ENCODE peak calls at places on chromosome 16, in five cellular contexts. N, Z, L, E and C are unnamed samples.

GRCh38 chr16:25108054-25108453 is 3.5 kb upstream of the LCMT1 start:
- DNase-seq in L (no peak), N (peak; percentile 57), Z (no peak), E (peak; percentile 54), C (peak; percentile 50)

GRCh38 chr16:17598968-17599367 is 128.2 kb upstream of the XYLT1 start:
- DNase-seq in N (no peak), E (no peak), Z (no peak), L (no peak), C (no peak)

GRCh38 chr16:16850274-16850673 is 471.3 kb downstream of the NPIPA7 start:
- DNase-seq in L (no peak), Z (no peak), E (no peak), N (no peak), C (no peak)

GRCh38 chr16:72878301-72879269 is 169.3 kb downstream of the ZFHX3 start:
- DNase-seq in N (no peak), L (peak; percentile 75), Z (no peak), E (peak; percentile 16), C (no peak)

GRCh38 chr16:82456683-82457082 is 170.1 kb upstream of the CDH13 start:
- DNase-seq in Z (peak; percentile 48), N (peak; percentile 72), E (peak; percentile 80), L (peak; percentile 36), C (peak; percentile 69)

GRCh38 chr16:71276589-71277334 is 12.4 kb downstream of the CMTR2 start:
- DNase-seq in N (no peak), L (no peak), E (no peak), Z (no peak), C (no peak)

GRCh38 chr16:69293401-69293800 is 17.7 kb upstream of the VPS4A start:
- DNase-seq in Z (no peak), E (no peak), L (no peak), N (no peak), C (no peak)

GRCh38 chr16:804193-805048 is 3.9 kb upstream of the GNG13 start:
- DNase-seq in L (no peak), Z (no peak), N (no peak), E (no peak), C (no peak)

GRCh38 chr16:77581706-77582105 is 140.6 kb upstream of the NUDT7 start:
- DNase-seq in N (no peak), L (peak; percentile 5), E (no peak), Z (no peak), C (no peak)

GRCh38 chr16:18941471-18941870 is 15.3 kb upstream of the SMG1 start:
- DNase-seq in L (no peak), N (no peak), E (no peak), Z (no peak), C (no peak)

GRCh38 chr16:83967838-83968482 is at the start of gene NECAB2:
- DNase-seq in N (no peak), E (no peak), Z (peak; percentile 53), L (peak; percentile 8), C (peak; percentile 74)

GRCh38 chr16:13560151-13560550 is 359.8 kb upstream of the ERCC4 start:
- DNase-seq in N (no peak), Z (no peak), L (no peak), E (peak; percentile 14), C (no peak)

GRCh38 chr16:22673463-22673862 is 140.5 kb upstream of the HS3ST2 start:
- DNase-seq in E (no peak), N (peak; percentile 15), L (no peak), Z (no peak), C (peak; percentile 23)

GRCh38 chr16:68436581-68436980 is 11.7 kb downstream of the SMPD3 start:
- DNase-seq in Z (no peak), L (no peak), N (peak; percentile 43), E (peak; percentile 51), C (no peak)

GRCh38 chr16:7437135-7437534 is 104.5 kb downstream of the RBFOX1 start:
- DNase-seq in Z (no peak), N (no peak), E (no peak), L (no peak), C (no peak)

GRCh38 chr16:30185141-30185682 is 1.8 kb downstream of the CORO1A start:
- DNase-seq in N (no peak), Z (no peak), E (no peak), L (no peak), C (no peak)

GRCh38 chr16:87178177-87178863 is 138.9 kb downstream of the C16orf95 start:
- DNase-seq in N (peak; percentile 49), L (no peak), Z (no peak), E (peak; percentile 53), C (no peak)

GRCh38 chr16:6884002-6884401 is 448.6 kb upstream of the RBFOX1 start:
- DNase-seq in E (no peak), N (no peak), Z (no peak), L (no peak), C (no peak)

GRCh38 chr16:71912483-71912882 is 17.2 kb downstream of the IST1 start:
- DNase-seq in E (no peak), Z (no peak), L (no peak), N (no peak), C (no peak)

GRCh38 chr16:80948886-80949502 is 57.7 kb downstream of the CMC2 start:
- DNase-seq in N (peak; percentile 80), L (peak; percentile 20), E (peak; percentile 75), Z (peak; percentile 59), C (peak; percentile 88)

GRCh38 chr16:68375801-68376536 is 65.2 kb downstream of the PRMT7 start:
- DNase-seq in L (no peak), Z (peak; percentile 21), N (no peak), E (no peak), C (no peak)

GRCh38 chr16:71467810-71468209 is 5.8 kb upstream of the ZNF23 start:
- DNase-seq in Z (peak; percentile 63), L (peak; percentile 28), E (peak; percentile 60), N (peak; percentile 69), C (no peak)

GRCh38 chr16:66130296-66130910 is 236.1 kb upstream of the CDH5 start:
- DNase-seq in Z (no peak), L (peak; percentile 92), N (no peak), E (peak; percentile 30), C (no peak)

GRCh38 chr16:58198022-58198683 is at the start of gene CSNK2A2:
- DNase-seq in L (peak; percentile 56), Z (peak; percentile 48), E (peak; percentile 58), N (peak; percentile 54), C (peak; percentile 72)

GRCh38 chr16:74075393-74075792 is 221.2 kb upstream of the PSMD7 start:
- DNase-seq in Z (no peak), E (no peak), N (no peak), L (no peak), C (no peak)

GRCh38 chr16:64481497-64481896 is 640.4 kb downstream of the CDH11 start:
- DNase-seq in Z (no peak), E (peak; percentile 8), L (no peak), N (no peak), C (no peak)

GRCh38 chr16:73768786-73769203 is 527.8 kb upstream of the PSMD7 start:
- DNase-seq in L (no peak), Z (no peak), E (no peak), N (no peak), C (no peak)

GRCh38 chr16:9191274-9191850 is 99.9 kb downstream of the HAPSTR1 start:
- DNase-seq in L (no peak), E (no peak), N (no peak), Z (no peak), C (no peak)

GRCh38 chr16:80369559-80369958 is 171.2 kb upstream of the DYNLRB2 start:
- DNase-seq in N (peak; percentile 61), L (peak; percentile 60), Z (peak; percentile 59), E (peak; percentile 80), C (peak; percentile 36)

GRCh38 chr16:13594798-13595197 is 325.2 kb upstream of the ERCC4 start:
- DNase-seq in Z (peak; percentile 29), N (peak; percentile 71), E (peak; percentile 68), L (no peak), C (peak; percentile 49)

GRCh38 chr16:70157477-70158260 is 15.9 kb upstream of the CLEC18C start:
- DNase-seq in E (no peak), N (no peak), L (no peak), Z (no peak), C (no peak)

GRCh38 chr16:2826591-2827480 is 3.3 kb upstream of the ZG16B start:
- DNase-seq in Z (no peak), L (no peak), N (no peak), E (no peak), C (no peak)
- H3K18ac ChIP-seq in Z (peak overlapping the region; percentile 60), L (no peak overlapping the region), N (no peak overlapping the region), E (no peak overlapping the region), C (no peak overlapping the region)

GRCh38 chr16:85134794-85135153 is 22.5 kb upstream of the CIBAR2 start:
- DNase-seq in Z (no peak), N (no peak), L (no peak), E (no peak), C (no peak)

GRCh38 chr16:85137323-85138072 is 25.2 kb upstream of the CIBAR2 start:
- DNase-seq in Z (no peak), L (peak; percentile 85), E (no peak), N (no peak), C (no peak)

GRCh38 chr16:85136213-85136704 is 24.0 kb upstream of the CIBAR2 start:
- DNase-seq in Z (no peak), L (no peak), E (no peak), N (no peak), C (no peak)

GRCh38 chr16:85138073-85138824 is 26.0 kb upstream of the CIBAR2 start:
- DNase-seq in E (no peak), L (no peak), N (no peak), Z (no peak), C (no peak)

GRCh38 chr16:85136705-85137322 is 24.5 kb upstream of the CIBAR2 start:
- DNase-seq in E (peak; percentile 56), L (no peak), Z (no peak), N (no peak), C (no peak)
- H3K18ac ChIP-seq in E (no peak overlapping the region), L (no peak overlapping the region), Z (peak overlapping the region; percentile 24), N (no peak overlapping the region), C (no peak overlapping the region)

DNA sequence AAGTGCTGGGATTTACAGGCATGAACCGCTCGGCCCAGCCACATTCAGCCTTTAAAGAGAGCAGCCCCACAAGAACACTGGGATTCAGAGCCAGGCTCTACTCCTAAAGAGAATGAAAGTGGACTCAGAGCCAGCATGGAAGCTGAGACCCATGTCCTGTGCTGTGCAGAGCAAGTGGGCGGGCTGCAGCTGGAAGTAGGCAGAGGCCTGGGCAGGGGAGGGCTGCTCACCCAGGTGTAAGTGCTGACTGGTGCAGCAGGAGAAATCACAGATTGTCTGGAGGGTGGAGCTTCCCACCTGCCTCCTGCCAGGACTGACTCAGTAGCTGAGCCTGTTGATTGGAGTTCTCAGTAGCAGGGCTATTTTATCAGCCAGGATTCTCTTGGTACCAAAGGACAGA is 178.7 kb downstream of the KATNIP start:
- DNase-seq in Z (no peak), N (no peak), L (no peak), E (no peak), C (no peak)
- H3K18ac ChIP-seq in Z (no peak overlapping the region), N (no peak overlapping the region), L (no peak overlapping the region), E (no peak overlapping the region), C (no peak overlapping the region)

GRCh38 chr16:10601444-10602401 is 21.3 kb upstream of the EMP2 start:
- DNase-seq in L (no peak), N (no peak), Z (no peak), E (peak; percentile 83), C (no peak)

GRCh38 chr16:10599626-10600025 is 19.2 kb upstream of the EMP2 start:
- DNase-seq in E (no peak), N (no peak), Z (no peak), L (no peak), C (no peak)

GRCh38 chr16:10598157-10598556 is 17.8 kb upstream of the EMP2 start:
- DNase-seq in E (no peak), N (no peak), Z (no peak), L (no peak), C (no peak)

GRCh38 chr16:10597184-10597583 is 16.8 kb upstream of the EMP2 start:
- DNase-seq in L (no peak), Z (no peak), E (no peak), N (no peak), C (no peak)

GRCh38 chr16:10600792-10601443 is 20.5 kb upstream of the EMP2 start:
- DNase-seq in E (no peak), L (peak; percentile 38), N (no peak), Z (no peak), C (no peak)
- H3K18ac ChIP-seq in E (no peak overlapping the region), L (no peak overlapping the region), N (no peak overlapping the region), Z (peak overlapping the region; percentile 59), C (no peak overlapping the region)